ENCODE peak calls at places on chromosomes 6 and 20, in ten cellular contexts. R, E, M, X, O, P, K, C, U and W are unnamed samples. For H3K27me3 and H3K36me3, the result is how much of the 10 kb centered on the place peaks cover.

GRCh38 chr6:103783344-103783743 is 1076.4 kb downstream of the HACE1 start:
- DNase-seq in M (no peak), R (no peak), P (no peak), U (no peak), E (no peak), K (no peak), C (no peak), X (no peak), O (no peak), W (no peak)

GRCh38 chr6:2275207-2275891 is 29.9 kb upstream of the GMDS start:
- DNase-seq in M (no peak), C (peak), X (peak), O (no peak), R (no peak), U (peak), P (no peak), E (no peak), K (no peak), W (no peak)

GRCh38 chr20:58852559-58853271 is at the start of gene GNAS:
- DNase-seq in K (peak), E (no peak), M (no peak), X (peak), R (peak), C (no peak), P (no peak), O (peak), U (peak), W (no peak)

GRCh38 chr6:151291145-151292055 is 51.6 kb downstream of the AKAP12 start:
- DNase-seq in E (peak), X (peak), M (no peak), U (no peak), C (no peak), K (peak), O (no peak), P (peak), R (no peak), W (no peak)

GRCh38 chr6:37007340-37008043 is 2.0 kb downstream of the FGD2 start:
- DNase-seq in X (no peak), C (no peak), P (no peak), M (no peak), E (no peak), O (no peak), U (no peak), K (no peak), R (no peak), W (no peak)

GRCh38 chr20:24796236-24796635 is 152.8 kb upstream of the CST7 start:
- DNase-seq in K (no peak), U (no peak), P (no peak), M (no peak), E (no peak), X (no peak), C (no peak), R (no peak), O (no peak), W (no peak)

GRCh38 chr6:35445691-35446090 is 6.4 kb upstream of the FANCE start:
- DNase-seq in M (no peak), C (no peak), E (no peak), K (no peak), R (no peak), O (no peak), X (no peak), P (no peak), U (peak), W (no peak)

GRCh38 chr20:237479-237878 is 10.4 kb downstream of the DEFB129 start:
- DNase-seq in C (no peak), R (peak), O (no peak), P (no peak), K (no peak), E (no peak), U (peak), M (no peak), X (no peak), W (no peak)

GRCh38 chr6:71349395-71349794 is 60.8 kb downstream of the OGFRL1 start:
- DNase-seq in C (peak), K (no peak), O (no peak), U (peak), E (no peak), P (no peak), R (no peak), X (peak), M (peak), W (no peak)

GRCh38 chr6:28269492-28269891 is 2.5 kb downstream of the ZSCAN26 start:
- DNase-seq in U (peak), O (no peak), P (no peak), K (no peak), X (peak), E (peak), R (no peak), C (peak), M (no peak), W (peak)

GRCh38 chr6:118770112-118770788 is 118.9 kb upstream of the CEP85L start:
- DNase-seq in E (no peak), P (no peak), O (no peak), X (no peak), K (no peak), U (no peak), C (no peak), M (no peak), R (no peak), W (no peak)

GRCh38 chr20:6480328-6481030 is 287.0 kb upstream of the BMP2 start:
- DNase-seq in X (no peak), U (no peak), R (no peak), M (no peak), O (no peak), P (no peak), E (no peak), C (no peak), K (no peak), W (no peak)

GRCh38 chr6:111481836-111482235 is 1.2 kb downstream of the REV3L start:
- DNase-seq in U (no peak), O (no peak), R (no peak), M (peak), C (no peak), P (no peak), E (no peak), X (peak), K (no peak), W (no peak)

GRCh38 chr6:170057961-170058877 is 232.7 kb downstream of the DLL1 start:
- DNase-seq in O (no peak), K (no peak), C (no peak), E (no peak), P (peak), R (no peak), M (no peak), U (no peak), X (no peak), W (no peak)

GRCh38 chr6:149236584-149236983 is 80.9 kb upstream of the TAB2 start:
- DNase-seq in U (no peak), E (no peak), P (no peak), K (no peak), C (no peak), O (no peak), X (peak), R (no peak), M (no peak), W (no peak)

GRCh38 chr6:143224516-143224915 is 163.8 kb downstream of the AIG1 start:
- DNase-seq in R (no peak), K (no peak), O (no peak), M (no peak), X (no peak), P (no peak), C (no peak), E (no peak), U (no peak), W (no peak)

DNA sequence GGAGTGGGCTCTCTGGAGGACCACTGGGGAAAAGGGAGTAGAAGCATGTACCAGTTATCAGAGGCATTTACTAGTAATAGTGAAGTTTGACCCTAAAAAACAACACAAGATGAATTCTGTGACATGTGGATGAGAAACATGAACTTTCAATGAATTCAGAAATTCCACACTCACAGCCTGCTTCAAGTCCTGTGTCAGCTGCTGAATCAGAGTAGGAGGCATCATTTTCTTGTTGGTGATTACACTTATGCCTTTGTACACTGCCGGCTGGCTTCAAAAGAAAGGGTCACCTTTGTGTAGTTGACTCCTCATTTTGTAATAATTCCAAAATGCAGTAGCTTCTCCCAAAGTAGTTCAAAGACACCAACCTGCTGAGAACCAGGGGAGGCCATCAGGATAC is 165.6 kb downstream of the BACH2 start:
- DNase-seq in U (peak), K (no peak), R (no peak), C (no peak), O (no peak), P (no peak), M (no peak), X (no peak), E (no peak), W (no peak)
- H3K27me3 ChIP-seq in U (under half), K (under half), R (under half), C (under half), O (under half), P (under half), M (under half), X (under half), E (under half), W (under half)

DNA sequence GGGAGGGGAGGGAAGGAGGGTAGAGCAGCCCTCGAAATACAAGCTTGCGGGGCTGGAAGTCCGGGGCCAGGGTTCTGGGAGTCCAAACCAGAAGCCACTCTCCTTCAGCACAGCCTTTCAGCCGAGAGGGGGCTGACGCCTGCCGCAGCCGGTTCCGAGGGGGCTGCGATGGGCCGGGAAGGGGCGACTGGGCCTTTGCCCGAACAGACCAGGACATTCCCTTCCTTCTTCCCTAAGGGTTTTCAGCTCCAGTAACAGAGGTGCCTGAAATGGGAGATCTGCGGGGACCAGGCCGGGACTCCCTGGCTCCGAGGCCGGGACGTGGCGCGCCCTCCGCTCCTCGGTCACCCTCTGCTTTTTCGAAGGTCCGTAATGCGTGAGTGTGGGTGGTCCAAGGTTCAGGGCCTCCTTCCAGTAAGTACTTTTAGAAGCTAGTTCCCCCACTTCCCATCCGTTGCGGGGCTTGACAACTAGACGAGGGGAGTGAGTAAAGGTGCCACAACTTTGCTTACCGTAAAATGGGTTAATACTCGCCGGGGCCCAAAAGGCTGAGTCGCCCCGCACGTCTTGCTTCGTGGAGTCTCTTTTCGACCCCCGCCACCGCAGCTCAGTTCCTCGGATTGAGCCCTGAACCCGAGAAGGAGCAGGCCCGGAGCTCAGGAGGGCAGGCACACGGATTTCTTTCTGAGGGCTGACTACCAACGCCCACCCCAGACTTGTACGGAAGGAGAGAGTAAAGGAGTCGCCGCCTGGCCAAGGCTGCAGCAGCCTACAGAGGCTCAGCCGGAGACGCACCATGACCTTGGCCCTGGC is 2.9 kb upstream of the OLIG3 start:
- DNase-seq in O (no peak), M (no peak), K (no peak), X (no peak), P (no peak), C (no peak), E (no peak), U (no peak), R (no peak), W (no peak)
- H3K4me3 ChIP-seq in O (peak), M (peak), K (peak), X (no peak), P (no peak), C (no peak), E (no peak), U (no peak), R (peak), W (no peak)

DNA sequence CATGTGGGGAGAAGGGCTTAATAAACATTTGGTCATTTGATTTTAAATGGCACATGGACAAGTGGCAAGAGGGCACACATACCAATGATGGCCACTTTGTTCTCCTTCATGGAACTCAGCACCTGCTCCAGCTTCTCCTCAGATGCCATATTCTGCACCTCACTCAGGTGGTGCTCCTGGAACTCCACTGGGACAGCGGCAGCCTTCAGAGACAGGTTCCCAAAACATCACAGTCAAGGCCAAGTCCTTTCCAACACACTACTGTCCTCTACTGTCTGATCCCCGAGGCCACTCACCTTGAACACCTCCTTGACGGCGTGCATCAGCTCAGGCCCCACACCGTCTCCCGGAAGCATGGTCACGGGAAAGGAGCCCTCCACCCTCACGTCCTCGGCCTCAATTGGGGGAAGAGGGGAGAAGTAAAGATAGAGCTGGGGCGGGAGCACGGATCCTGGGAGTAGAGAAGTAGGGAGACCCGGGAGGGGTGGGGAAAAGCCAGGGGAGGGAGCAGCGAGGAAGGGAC is 591 bp downstream of the IDH3B start:
- DNase-seq in X (no peak), R (no peak), C (no peak), K (no peak), O (no peak), E (no peak), M (no peak), U (no peak), P (no peak), W (no peak)
- H3K36me3 ChIP-seq in X (under half), R (under half), C (under half), K (under half), O (under half), E (under half), M (under half), U (under half), P (under half), W (under half)

GRCh38 chr20:63459070-63459380 is 13.4 kb downstream of the KCNQ2 start:
- DNase-seq in C (no peak), K (no peak), E (no peak), X (no peak), M (no peak), U (no peak), R (no peak), O (no peak), P (no peak), W (no peak)
- H3K27me3 ChIP-seq in C (half or more), K (half or more), E (half or more), X (under half), M (under half), U (under half), R (under half), O (under half), P (under half), W (under half)

GRCh38 chr20:39632176-39632575 is 670.0 kb downstream of the DHX35 start:
- DNase-seq in K (no peak), R (no peak), P (no peak), C (no peak), M (no peak), U (no peak), X (no peak), E (no peak), O (no peak), W (no peak)

GRCh38 chr20:39632757-39633156 is 670.6 kb downstream of the DHX35 start:
- DNase-seq in M (no peak), X (no peak), E (no peak), R (no peak), K (no peak), P (no peak), O (no peak), U (no peak), C (no peak), W (no peak)

GRCh38 chr20:39631557-39631956 is 669.4 kb downstream of the DHX35 start:
- DNase-seq in R (no peak), O (no peak), M (no peak), E (peak), K (no peak), U (peak), X (no peak), C (no peak), P (no peak), W (no peak)

GRCh38 chr20:39627765-39628164 is 665.6 kb downstream of the DHX35 start:
- DNase-seq in P (no peak), E (no peak), K (no peak), U (peak), M (no peak), C (no peak), X (no peak), R (no peak), O (no peak), W (no peak)

GRCh38 chr20:39630215-39630614 is 668.1 kb downstream of the DHX35 start:
- DNase-seq in M (no peak), X (no peak), K (no peak), P (no peak), C (no peak), R (no peak), E (no peak), U (no peak), O (no peak), W (no peak)
- H3K4me3 ChIP-seq in M (no peak), X (no peak), K (no peak), P (no peak), C (no peak), R (no peak), E (no peak), U (no peak), O (no peak), W (no peak)

DNA sequence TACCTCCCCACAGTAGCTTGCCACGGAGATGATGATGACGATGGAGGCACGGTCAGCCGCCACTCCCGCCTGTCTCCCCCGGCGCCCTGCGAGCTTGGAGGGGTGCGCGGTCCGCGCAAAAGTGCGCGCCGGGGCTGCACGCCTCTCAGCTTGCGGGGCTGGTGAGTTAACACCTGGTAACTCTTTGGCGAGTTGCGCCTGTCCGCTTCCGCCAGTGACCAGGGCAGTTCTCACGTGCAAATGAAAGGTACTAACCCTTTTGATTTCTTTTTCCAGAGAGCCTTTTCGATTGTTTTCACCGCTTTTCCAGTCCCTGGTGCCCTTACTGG is 6.1 kb downstream of the GRIK2 start:
- DNase-seq in U (no peak), X (no peak), E (no peak), M (no peak), C (no peak), P (no peak), K (no peak), R (no peak), O (no peak), W (no peak)
- H3K36me3 ChIP-seq in U (under half), X (under half), E (under half), M (under half), C (under half), P (under half), K (under half), R (under half), O (under half), W (under half)

GRCh38 chr6:34146021-34146782 is at the start of gene GRM4:
- DNase-seq in O (no peak), P (no peak), C (no peak), R (no peak), X (no peak), M (no peak), K (no peak), U (no peak), E (no peak), W (no peak)
- H3K27me3 ChIP-seq in O (under half), P (under half), C (half or more), R (under half), X (under half), M (under half), K (half or more), U (under half), E (half or more), W (half or more)

GRCh38 chr6:68127066-68127465 is 508.0 kb upstream of the ADGRB3 start:
- DNase-seq in K (no peak), E (no peak), X (no peak), U (no peak), R (no peak), M (no peak), O (no peak), C (no peak), P (no peak), W (no peak)
- H3K4me3 ChIP-seq in K (no peak), E (no peak), X (no peak), U (no peak), R (no peak), M (no peak), O (no peak), C (no peak), P (no peak), W (no peak)

GRCh38 chr20:62268228-62268900 is 30.0 kb downstream of the OSBPL2 start:
- DNase-seq in C (no peak), X (no peak), M (no peak), P (no peak), O (no peak), K (no peak), U (no peak), E (no peak), R (no peak), W (no peak)
- H3K36me3 ChIP-seq in C (under half), X (under half), M (under half), P (half or more), O (under half), K (half or more), U (under half), E (under half), R (under half), W (under half)